ENCODE peak calls at places on chromosomes 1 and 21, in six cellular contexts. T is adrenal gland, L is body of pancreas, Y is transverse colon, H is suprapubic skin, V is cardiac muscle cell. N is an unnamed sample. For H3K4me1 and H3K27me3, the result is how much of the 10 kb centered on the place peaks cover.

GRCh38 chr1:43432171-43432860 is 21.4 kb downstream of the HYI start:
- DNase-seq in T (no peak), L (no peak), Y (no peak), H (peak), V (no peak), N (no peak)

GRCh38 chr1:221576268-221576667 is 165.6 kb downstream of the DUSP10 start:
- DNase-seq in T (no peak), L (no peak), Y (no peak), H (no peak), V (no peak), N (peak)

GRCh38 chr1:23167353-23168078 is 1.1 kb downstream of the LUZP1 start:
- DNase-seq in T (peak), L (peak), Y (peak), H (peak), V (peak), N (peak)

GRCh38 chr1:245609354-245609753 is 454.6 kb downstream of the KIF26B start:
- DNase-seq in T (no peak), L (no peak), Y (no peak), H (no peak), V (no peak), N (no peak)

GRCh38 chr1:26932536-26932935 is 11.0 kb downstream of the NUDC start:
- DNase-seq in T (no peak), L (no peak), Y (no peak), H (no peak), V (no peak), N (no peak)

GRCh38 chr1:150807674-150808073 is 386 bp downstream of the CTSK start:
- DNase-seq in T (no peak), L (no peak), Y (no peak), H (no peak), V (no peak), N (no peak)

GRCh38 chr21:38766987-38767722 is 38.6 kb upstream of the ETS2 start:
- DNase-seq in T (no peak), L (peak), Y (peak), H (no peak), V (no peak), N (no peak)

GRCh38 chr1:183609313-183609712 is 19.1 kb upstream of the NCF2 start:
- DNase-seq in T (peak), L (peak), Y (peak), H (no peak), V (peak), N (peak)

GRCh38 chr1:9843576-9843945 is 19.8 kb upstream of the CLSTN1 start:
- DNase-seq in T (no peak), L (no peak), Y (peak), H (no peak), V (no peak), N (no peak)

GRCh38 chr21:36126166-36126565 is 8.7 kb upstream of the CBR3 start:
- DNase-seq in T (no peak), L (no peak), Y (no peak), H (no peak), V (no peak), N (no peak)

GRCh38 chr1:224065455-224065854 is 48.5 kb upstream of the FBXO28 start:
- DNase-seq in T (no peak), L (peak), Y (peak), H (no peak), V (no peak), N (no peak)

GRCh38 chr1:75449998-75450397 is 160.9 kb downstream of the SLC44A5 start:
- DNase-seq in T (no peak), L (no peak), Y (no peak), H (no peak), V (no peak), N (no peak)

GRCh38 chr1:64537942-64538341 is 68.0 kb downstream of the CACHD1 start:
- DNase-seq in T (no peak), L (peak), Y (no peak), H (no peak), V (no peak), N (peak)

GRCh38 chr1:226679853-226680516 is 59.1 kb downstream of the ITPKB start:
- DNase-seq in T (peak), L (peak), Y (peak), H (peak), V (peak), N (peak)

DNA sequence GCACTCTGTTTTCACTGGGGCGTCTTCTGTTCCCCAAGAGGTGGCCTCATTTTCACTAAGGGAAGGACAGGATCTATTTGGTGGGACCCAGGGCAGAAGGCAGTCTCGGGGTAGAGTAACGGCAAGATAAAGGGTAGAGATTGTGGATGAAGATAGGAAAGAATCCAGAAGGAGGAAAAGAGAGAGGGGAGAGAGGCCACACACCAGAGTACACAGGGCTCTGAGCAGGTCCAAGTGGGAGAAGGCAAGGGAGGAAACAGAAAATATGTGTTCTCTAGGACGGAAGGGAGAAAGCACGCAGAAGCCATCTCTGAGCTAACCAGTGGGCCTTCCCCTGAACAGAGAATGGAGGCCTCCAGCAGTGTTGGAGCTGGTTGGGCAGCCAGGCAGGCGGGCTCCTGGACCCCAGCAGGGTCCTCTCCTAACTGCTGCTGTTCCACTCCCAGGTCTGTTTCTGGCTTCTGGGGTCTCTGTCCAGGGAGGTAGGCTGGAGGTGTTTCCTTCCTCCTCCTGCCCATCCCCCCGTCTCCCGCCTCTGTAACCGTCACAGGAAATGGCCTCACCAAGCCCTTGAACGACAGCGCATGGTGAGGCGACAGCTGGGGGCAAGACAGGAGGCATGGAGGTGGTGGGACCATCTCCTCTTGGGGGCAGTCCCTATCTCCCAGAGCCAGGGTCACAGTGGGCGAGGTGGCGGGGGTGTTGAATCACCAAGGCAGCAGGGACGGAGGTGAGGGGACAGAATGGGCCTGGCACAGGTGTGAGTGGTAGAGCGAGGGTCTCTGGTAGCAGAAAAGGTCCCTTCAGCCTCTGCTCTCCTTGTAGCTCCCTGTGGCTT is 649 bp downstream of the PTPN7 start:
- DNase-seq in T (no peak), L (no peak), Y (peak), H (no peak), V (no peak), N (no peak)
- TF ChIP-seq CTCF in T (no peak), L (no peak), Y (no peak), H (no peak), V (no peak), N (no peak)

DNA sequence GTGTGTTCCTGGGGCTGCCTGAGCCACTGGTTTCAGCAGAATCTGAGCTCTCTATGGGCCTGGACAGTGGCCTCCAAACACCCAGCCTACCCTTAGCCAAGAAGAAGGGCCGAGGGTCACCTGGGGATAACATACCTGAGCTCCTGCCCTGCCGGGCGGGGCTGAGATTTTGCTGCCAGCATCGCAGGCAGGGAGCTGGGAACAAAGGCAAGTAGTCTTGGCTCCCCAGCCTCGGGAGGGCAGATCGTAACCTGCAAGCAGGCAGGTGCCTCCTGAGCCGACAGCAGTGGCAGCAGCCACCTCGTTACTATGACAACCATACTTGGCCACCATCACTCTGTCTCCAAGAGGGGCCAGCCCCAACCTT is 54.7 kb downstream of the TOMM20 start:
- DNase-seq in T (no peak), L (peak), Y (peak), H (no peak), V (no peak), N (no peak)
- H3K4me1 ChIP-seq in T (under half), L (half or more), Y (half or more), H (half or more), V (under half), N (under half)

DNA sequence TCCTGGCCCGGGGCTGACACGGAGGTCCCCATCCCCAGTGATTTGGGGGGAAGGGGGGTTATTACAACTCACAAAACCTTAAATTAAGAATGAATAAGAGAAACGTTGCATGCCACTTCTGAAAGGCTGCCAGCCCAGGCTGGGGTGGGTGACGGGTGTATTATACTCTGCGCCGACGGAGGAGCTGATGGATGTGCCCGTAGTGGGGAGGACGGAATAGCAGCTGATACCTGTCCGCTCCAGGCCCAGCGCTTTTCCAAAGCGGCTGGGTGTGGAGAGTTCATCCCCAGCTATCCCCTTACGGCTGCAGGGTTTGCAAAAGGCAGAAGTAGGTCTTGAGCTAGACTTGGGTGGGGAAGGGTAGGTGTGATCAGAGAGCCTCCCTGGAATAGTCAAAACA is 63.8 kb upstream of the CASZ1 start:
- DNase-seq in T (no peak), L (no peak), Y (no peak), H (no peak), V (no peak), N (no peak)
- H3K27me3 ChIP-seq in T (under half), L (under half), Y (under half), H (under half), V (under half), N (under half)

GRCh38 chr1:41260768-41261167 is 18.7 kb upstream of the SCMH1 start:
- DNase-seq in T (no peak), L (no peak), Y (no peak), H (no peak), V (no peak), N (no peak)

GRCh38 chr1:41255978-41256377 is 13.9 kb upstream of the SCMH1 start:
- DNase-seq in T (no peak), L (no peak), Y (no peak), H (no peak), V (no peak), N (no peak)
- TF ChIP-seq CTCF in T (no peak), L (no peak), Y (no peak), H (no peak), V (no peak), N (no peak)

GRCh38 chr1:12438349-12438924 is 179.6 kb downstream of the DHRS3 start:
- DNase-seq in T (no peak), L (no peak), Y (no peak), H (no peak), V (no peak), N (no peak)

GRCh38 chr1:12435639-12436344 is 182.2 kb downstream of the DHRS3 start:
- DNase-seq in T (no peak), L (no peak), Y (no peak), H (no peak), V (no peak), N (no peak)

GRCh38 chr1:12436345-12436658 is 181.7 kb downstream of the DHRS3 start:
- DNase-seq in T (no peak), L (no peak), Y (no peak), H (no peak), V (no peak), N (no peak)

GRCh38 chr1:12437629-12438028 is 180.4 kb downstream of the DHRS3 start:
- DNase-seq in T (no peak), L (no peak), Y (no peak), H (no peak), V (no peak), N (no peak)

GRCh38 chr1:12436817-12437599 is 181.0 kb downstream of the DHRS3 start:
- DNase-seq in T (no peak), L (no peak), Y (no peak), H (no peak), V (no peak), N (no peak)
- H3K4me1 ChIP-seq in T (under half), L (under half), Y (under half), H (half or more), V (under half), N (under half)

DNA sequence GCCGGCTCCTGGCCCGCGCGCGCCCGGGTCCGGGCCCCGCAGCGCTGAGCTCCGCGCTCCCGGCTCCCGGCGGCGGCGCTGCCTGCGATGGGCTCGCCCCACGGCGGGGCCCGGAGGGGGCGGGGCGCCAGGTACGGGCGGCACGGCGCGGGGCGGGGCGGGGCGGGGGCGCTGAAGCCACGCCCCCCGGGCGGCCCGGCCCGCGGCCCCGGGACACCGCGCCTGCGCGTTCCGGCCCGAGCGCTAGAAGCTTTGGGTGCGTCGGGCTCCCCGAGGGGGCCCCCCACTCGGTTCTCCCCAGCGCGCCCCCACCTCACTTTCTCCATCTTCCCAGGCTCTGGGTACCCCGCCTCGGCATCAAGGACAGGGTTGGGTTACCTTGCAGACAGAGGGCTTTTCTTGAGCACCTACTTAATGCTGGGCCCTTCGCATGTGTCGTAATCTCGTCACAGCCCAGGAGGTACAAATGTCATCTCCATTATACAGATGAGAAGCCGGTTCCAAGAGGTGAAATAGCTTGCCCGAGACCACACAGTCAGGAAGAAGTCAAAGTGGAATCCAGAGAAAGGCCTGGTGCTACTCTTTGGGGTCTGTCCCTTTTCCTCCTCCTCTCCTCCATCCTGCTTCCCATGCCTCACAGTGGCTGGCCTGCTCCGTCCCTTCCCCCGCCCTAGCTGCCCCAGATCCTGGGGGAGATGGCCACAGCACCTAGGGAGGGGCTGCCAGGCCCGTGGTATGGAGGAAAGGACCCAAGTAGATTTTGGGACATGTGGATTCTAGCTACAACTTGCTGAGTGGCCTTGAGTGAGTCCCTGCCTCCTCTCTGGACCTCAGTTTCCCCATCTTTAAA is 46.5 kb downstream of the RAP1GAP start:
- DNase-seq in T (no peak), L (peak), Y (peak), H (no peak), V (peak), N (peak)
- H3K27me3 ChIP-seq in T (under half), L (under half), Y (under half), H (under half), V (under half), N (under half)

DNA sequence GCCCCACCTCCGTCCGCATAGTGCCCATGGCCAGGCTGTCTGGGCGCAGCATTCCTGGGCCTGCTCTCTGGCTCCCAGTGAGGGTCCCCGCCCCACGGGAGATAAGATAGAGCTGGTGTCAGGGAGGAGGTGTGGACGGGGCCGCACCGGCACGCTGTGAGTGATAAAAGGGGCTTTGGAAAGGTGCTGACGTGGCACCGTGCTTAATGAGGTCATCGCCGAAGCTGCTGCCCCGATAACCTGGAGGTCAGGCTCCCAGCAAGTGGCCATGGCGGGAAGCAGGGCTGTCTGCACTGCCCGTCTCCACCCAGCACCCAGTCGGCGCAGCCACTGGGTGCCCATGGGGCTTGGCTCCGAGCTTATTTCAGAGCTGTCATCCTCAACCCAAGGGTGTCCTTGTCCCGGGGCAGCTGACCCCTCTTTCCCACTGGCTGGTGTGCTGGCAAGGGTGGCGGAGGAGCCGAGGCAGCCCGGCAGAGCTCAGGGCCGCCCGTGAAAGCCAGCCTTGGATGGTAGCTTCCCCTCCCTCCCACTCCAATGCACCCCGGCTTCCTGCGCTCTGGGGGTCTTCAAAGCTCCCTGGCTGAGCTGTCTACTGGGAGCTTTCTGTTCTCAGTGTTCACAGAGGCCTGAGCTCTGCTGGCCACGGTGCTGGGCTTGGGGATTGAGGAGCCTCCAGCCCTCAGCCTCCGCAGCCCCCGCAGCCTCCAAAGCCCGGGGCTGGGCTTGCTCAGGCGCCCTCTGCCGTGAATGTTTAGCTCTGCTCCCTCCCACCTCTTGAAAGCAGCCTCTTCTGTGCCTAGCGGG is 105.1 kb upstream of the ARHGEF16 start:
- DNase-seq in T (no peak), L (no peak), Y (no peak), H (no peak), V (peak), N (no peak)
- TF ChIP-seq CTCF in T (no peak), L (no peak), Y (no peak), H (no peak), V (peak), N (no peak)

GRCh38 chr1:156152628-156153027 is 757 bp upstream of the SEMA4A start:
- DNase-seq in T (no peak), L (no peak), Y (no peak), H (no peak), V (no peak), N (no peak)
- H3K4me1 ChIP-seq in T (under half), L (under half), Y (under half), H (under half), V (under half), N (under half)

GRCh38 chr1:18404460-18404859 is 76.3 kb upstream of the KLHDC7A start:
- DNase-seq in T (no peak), L (no peak), Y (no peak), H (no peak), V (no peak), N (no peak)
- H3K27me3 ChIP-seq in T (under half), L (under half), Y (under half), H (under half), V (under half), N (under half)